ENCODE peak calls at places on chromosomes 6 and 20, in six cellular contexts. Q is HepG2, K is IMR-90, U is trophoblast cell, S is K562, P is GM23248. R is an unnamed sample. For H3K4me1, the result is how much of the 10 kb centered on the place peaks cover.

GRCh38 chr6:37485259-37485658 is 14.4 kb downstream of the CCDC167 start:
- DNase-seq in Q (no peak), K (no peak), U (no peak), S (peak), P (peak), R (no peak)

GRCh38 chr6:148471624-148472494 is 129.2 kb downstream of the SASH1 start:
- DNase-seq in Q (no peak), K (peak), U (no peak), S (no peak), P (peak), R (no peak)

GRCh38 chr20:56440346-56441007 is 27.9 kb upstream of the RTF2 start:
- DNase-seq in Q (no peak), K (no peak), U (no peak), S (no peak), P (no peak), R (no peak)

GRCh38 chr6:33905081-33905609 is 101.3 kb upstream of the MLN start:
- DNase-seq in Q (no peak), K (no peak), U (no peak), S (peak), P (no peak), R (no peak)

GRCh38 chr6:154909821-154910220 is 85.3 kb upstream of the TIAM2 start:
- DNase-seq in Q (no peak), K (peak), U (no peak), S (no peak), P (no peak), R (no peak)

GRCh38 chr6:4085329-4085695 is 6.4 kb upstream of the FAM217A start:
- DNase-seq in Q (no peak), K (peak), U (no peak), S (no peak), P (peak), R (no peak)

GRCh38 chr20:13821876-13822275 is 37.0 kb downstream of the NDUFAF5 start:
- DNase-seq in Q (no peak), K (no peak), U (peak), S (no peak), P (peak), R (no peak)

GRCh38 chr6:21987501-21987957 is 309.3 kb downstream of the PRL start:
- DNase-seq in Q (peak), K (peak), U (peak), S (peak), P (peak), R (no peak)

GRCh38 chr6:25384234-25384633 is 105.1 kb downstream of the CARMIL1 start:
- DNase-seq in Q (no peak), K (no peak), U (no peak), S (no peak), P (no peak), R (no peak)

GRCh38 chr6:110147870-110148269 is 31.6 kb downstream of the WASF1 start:
- DNase-seq in Q (no peak), K (no peak), U (no peak), S (no peak), P (no peak), R (no peak)

GRCh38 chr6:115814907-115815306 is 245.8 kb downstream of the FRK start:
- DNase-seq in Q (no peak), K (no peak), U (no peak), S (no peak), P (no peak), R (no peak)

GRCh38 chr6:148524976-148525375 is 182.3 kb downstream of the SASH1 start:
- DNase-seq in Q (no peak), K (peak), U (no peak), S (no peak), P (peak), R (no peak)

GRCh38 chr6:95094751-95095150 is 482.6 kb upstream of the MANEA start:
- DNase-seq in Q (no peak), K (peak), U (peak), S (no peak), P (peak), R (no peak)

GRCh38 chr6:166739655-166740318 is 112.7 kb upstream of the RPS6KA2 start:
- DNase-seq in Q (no peak), K (no peak), U (no peak), S (no peak), P (no peak), R (no peak)

GRCh38 chr6:76448109-76448508 is 375.6 kb upstream of the IMPG1 start:
- DNase-seq in Q (no peak), K (no peak), U (no peak), S (no peak), P (no peak), R (no peak)

GRCh38 chr6:46899636-46900035 is 22.1 kb downstream of the ADGRF5 start:
- DNase-seq in Q (no peak), K (no peak), U (no peak), S (no peak), P (no peak), R (no peak)

GRCh38 chr6:142474446-142475289 is 172.9 kb downstream of the ADGRG6 start:
- DNase-seq in Q (peak), K (peak), U (peak), S (peak), P (peak), R (peak)

GRCh38 chr20:41037172-41037571 is 8.6 kb downstream of the TOP1 start:
- DNase-seq in Q (no peak), K (no peak), U (no peak), S (no peak), P (no peak), R (no peak)
- H3K4me1 ChIP-seq in Q (half or more), K (under half), U (under half), S (under half), P (under half), R (half or more)

DNA sequence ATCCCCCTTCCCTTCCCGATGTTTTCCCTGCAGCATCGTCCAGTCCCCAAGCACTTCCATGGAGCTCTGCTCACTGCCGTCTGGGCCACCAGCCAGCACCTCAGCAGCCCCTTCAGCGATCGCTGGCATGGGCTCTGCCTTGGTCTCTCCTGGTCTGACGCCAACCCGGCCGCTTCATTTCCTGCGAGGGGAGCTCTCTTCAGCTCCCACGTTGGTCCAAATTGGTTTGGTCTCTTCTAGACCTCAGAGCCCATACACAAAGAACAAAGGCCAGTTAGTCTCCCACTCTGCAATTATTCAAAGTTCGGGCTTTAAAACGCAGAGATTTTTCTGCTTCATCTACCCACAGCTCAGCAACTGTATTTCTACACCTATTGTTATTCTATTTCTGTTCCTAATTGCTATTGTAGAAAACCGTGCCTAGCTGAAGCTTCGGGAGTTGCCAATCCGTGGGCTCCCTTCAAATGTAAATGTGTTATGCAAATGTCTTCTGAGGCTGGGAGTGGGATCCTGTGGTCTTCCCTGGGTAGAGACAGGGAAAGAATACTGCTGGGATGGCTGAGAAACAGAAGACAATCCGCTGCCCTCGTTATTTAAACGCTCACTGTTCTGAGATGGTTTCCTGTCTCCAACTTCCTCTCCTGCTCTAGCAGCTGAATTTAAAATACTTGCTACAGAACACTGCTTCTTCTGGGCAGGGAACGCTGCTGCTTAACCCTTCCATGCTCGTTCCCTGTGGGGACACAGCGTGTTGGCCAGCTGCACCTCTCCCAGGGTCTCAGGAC is 154.2 kb upstream of the QKI start:
- DNase-seq in Q (no peak), K (no peak), U (no peak), S (no peak), P (peak), R (no peak)
- H3K27ac ChIP-seq in Q (no peak), K (no peak), U (no peak), S (no peak), P (no peak), R (no peak)

GRCh38 chr6:41334482-41335023 is 855 bp upstream of the NCR2 start:
- DNase-seq in Q (no peak), K (no peak), U (no peak), S (peak), P (peak), R (no peak)

GRCh38 chr6:41332842-41333736 is 2.3 kb upstream of the NCR2 start:
- DNase-seq in Q (no peak), K (no peak), U (no peak), S (no peak), P (no peak), R (no peak)

GRCh38 chr6:41336824-41337223 is 1.4 kb downstream of the NCR2 start:
- DNase-seq in Q (no peak), K (no peak), U (no peak), S (no peak), P (no peak), R (no peak)

GRCh38 chr6:41335943-41336342 is 535 bp downstream of the NCR2 start:
- DNase-seq in Q (no peak), K (no peak), U (no peak), S (no peak), P (no peak), R (no peak)

DNA sequence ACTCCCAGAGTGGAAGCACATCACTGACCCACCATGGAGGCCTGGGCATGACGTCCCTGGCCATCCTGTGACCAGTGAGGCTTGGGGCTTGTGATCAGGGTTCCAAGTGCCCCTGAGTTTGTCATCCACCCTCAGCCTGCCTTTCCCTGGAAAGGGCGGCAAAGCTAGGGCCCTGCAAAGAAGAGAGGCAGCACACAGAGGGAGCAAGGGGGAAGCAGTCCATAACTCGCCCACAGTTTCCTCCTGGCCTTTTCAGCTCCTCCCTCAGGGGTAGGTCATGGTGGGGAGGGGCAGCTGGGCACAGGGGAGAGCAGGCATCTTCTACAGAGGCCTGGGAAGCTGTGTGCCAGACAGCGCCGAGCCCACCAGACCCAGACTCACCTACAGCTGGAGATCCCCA is at the start of gene NCR2:
- DNase-seq in Q (no peak), K (no peak), U (no peak), S (no peak), P (no peak), R (no peak)
- H2AFZ ChIP-seq in Q (no peak), K (no peak), U (no peak), S (no peak), P (no peak), R (no peak)

GRCh38 chr20:46087161-46087560 is 2.6 kb downstream of the NCOA5 start:
- DNase-seq in Q (peak), K (peak), U (no peak), S (no peak), P (peak), R (peak)
- H3K4me1 ChIP-seq in Q (half or more), K (under half), U (under half), S (under half), P (under half), R (half or more)

R was measured in Karpas-422.